ENCODE peak calls at places on chromosomes 4 and X, in eight cellular contexts. R, A, S, I, N, Z, C and T are unnamed samples.

GRCh38 chr4:163534056-163534455 is 39.6 kb downstream of the TMA16 start:
- DNase-seq in S (no peak), C (no peak), R (no peak), N (no peak), I (no peak), Z (no peak), A (no peak), T (no peak)

GRCh38 chr4:2735869-2736268 is 20.3 kb downstream of the TNIP2 start:
- DNase-seq in A (no peak), S (no peak), Z (no peak), R (no peak), C (no peak), N (no peak), I (no peak), T (no peak)

GRCh38 chr4:14023901-14024300 is 396.4 kb upstream of the BOD1L1 start:
- DNase-seq in C (no peak), R (no peak), Z (no peak), N (no peak), A (no peak), S (no peak), I (no peak), T (no peak)

GRCh38 chr4:10023806-10024205 is 2.5 kb upstream of the SLC2A9 start:
- DNase-seq in A (no peak), N (no peak), I (no peak), Z (no peak), R (no peak), S (no peak), C (no peak), T (no peak)

GRCh38 chrX:84709987-84710386 is 207.7 kb upstream of the HDX start:
- DNase-seq in A (no peak), R (no peak), I (no peak), C (no peak), Z (no peak), N (no peak), S (no peak), T (no peak)

GRCh38 chr4:114349543-114350175 is 248.9 kb upstream of the UGT8 start:
- DNase-seq in N (no peak), Z (no peak), C (no peak), S (peak), A (peak), R (no peak), I (no peak), T (no peak)

GRCh38 chr4:4899202-4899925 is 39.9 kb downstream of the MSX1 start:
- DNase-seq in A (no peak), C (no peak), S (no peak), R (no peak), N (no peak), I (no peak), Z (no peak), T (no peak)

GRCh38 chr4:101346562-101347266 is 612 bp downstream of the PPP3CA start:
- DNase-seq in Z (peak), C (peak), I (peak), A (peak), S (peak), R (peak), N (no peak), T (peak)

DNA sequence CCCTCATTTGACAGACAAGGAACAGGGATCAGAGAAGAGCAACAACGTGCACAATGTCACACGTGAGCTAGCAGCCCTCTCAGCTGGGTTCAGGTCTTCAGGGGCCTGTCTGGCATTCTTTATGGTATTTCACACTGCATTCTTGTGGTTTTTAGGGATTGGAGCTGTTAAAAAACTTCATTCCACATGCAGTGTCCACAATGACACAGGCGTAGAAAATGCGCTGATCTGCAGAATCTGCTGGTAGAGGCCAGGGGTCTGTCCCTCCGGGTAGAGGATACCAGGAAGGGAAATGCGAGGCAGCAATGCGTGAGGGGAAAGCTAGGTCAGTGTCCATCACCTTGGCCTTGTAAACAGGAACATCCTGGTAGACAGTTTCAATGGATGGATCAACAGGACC is 36.6 kb downstream of the MAP7D3 start:
- DNase-seq in Z (no peak), A (peak), R (no peak), S (peak), I (peak), C (no peak), N (no peak), T (no peak)
- TF ChIP-seq CTCF in Z (no peak), A (no peak), R (no peak), S (no peak), I (no peak), C (no peak), N (no peak), T (no peak)

GRCh38 chrX:153687121-153688039 is at the start of gene SLC6A8:
- DNase-seq in I (peak), N (peak), S (peak), Z (peak), R (peak), C (peak), A (peak), T (peak)
- TF ChIP-seq CTCF in I (no peak), N (no peak), S (no peak), Z (no peak), R (no peak), C (no peak), A (peak), T (no peak)

GRCh38 chrX:40068048-40068447 is 29.7 kb downstream of the BCOR start:
- DNase-seq in Z (no peak), R (no peak), S (no peak), I (peak), C (no peak), N (no peak), A (peak), T (no peak)
- TF ChIP-seq CTCF in Z (no peak), R (no peak), S (no peak), I (no peak), C (no peak), N (no peak), A (peak), T (no peak)

GRCh38 chr4:81257841-81258240 is 42.8 kb upstream of the PRKG2 start:
- DNase-seq in N (no peak), S (no peak), C (no peak), R (no peak), I (no peak), A (no peak), Z (no peak), T (no peak)

GRCh38 chr4:81259151-81259550 is 44.1 kb upstream of the PRKG2 start:
- DNase-seq in N (no peak), R (no peak), S (no peak), Z (no peak), I (no peak), C (no peak), A (no peak), T (no peak)

GRCh38 chr4:81256059-81256635 is 41.1 kb upstream of the PRKG2 start:
- DNase-seq in S (no peak), I (no peak), A (no peak), N (no peak), C (no peak), R (no peak), Z (no peak), T (no peak)

GRCh38 chr4:81257021-81257420 is 42.0 kb upstream of the PRKG2 start:
- DNase-seq in A (no peak), S (peak), R (no peak), N (no peak), I (peak), Z (no peak), C (no peak), T (no peak)

DNA sequence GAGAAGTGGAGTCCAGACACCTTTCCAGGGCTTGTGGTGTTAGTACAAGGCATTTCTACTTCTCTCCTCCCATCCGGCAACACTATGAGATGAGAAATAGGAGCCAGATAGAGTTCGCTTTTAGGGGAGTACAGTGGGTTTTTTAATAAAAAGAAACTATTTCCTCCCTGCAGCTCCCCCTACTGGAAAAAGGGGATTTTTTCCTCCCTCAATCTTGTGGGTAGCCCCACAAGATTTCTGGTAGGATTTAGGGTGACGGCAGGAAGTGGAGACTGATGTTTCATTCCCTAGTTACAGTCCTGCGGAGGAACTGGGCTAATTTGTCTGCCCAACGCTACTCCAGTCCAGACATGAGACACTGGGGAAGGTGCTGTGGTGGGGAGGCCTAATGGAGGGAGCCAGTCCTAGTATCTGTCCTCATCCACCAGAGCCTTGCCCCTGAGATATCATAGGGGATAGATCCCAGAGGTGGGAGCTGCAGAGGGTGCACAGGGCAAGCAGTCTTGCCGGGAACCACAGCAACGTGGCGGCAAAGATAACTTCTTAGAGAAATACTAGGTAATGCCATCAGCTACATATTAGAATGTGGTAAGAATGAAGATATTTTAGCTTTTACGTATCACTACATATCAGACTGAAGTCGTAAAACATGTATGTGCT is 45.6 kb upstream of the PRKG2 start:
- DNase-seq in S (no peak), C (no peak), A (no peak), Z (no peak), R (peak), N (no peak), I (no peak), T (no peak)
- TF ChIP-seq CTCF in S (peak), C (no peak), A (peak), Z (peak), R (peak), N (no peak), I (peak), T (no peak)

GRCh38 chr4:110196206-110196870 is 2.1 kb downstream of the ELOVL6 start:
- DNase-seq in N (peak), Z (peak), I (peak), A (no peak), R (peak), C (peak), S (no peak), T (no peak)

GRCh38 chr4:110197421-110198398 is 705 bp downstream of the ELOVL6 start:
- DNase-seq in S (no peak), Z (peak), A (peak), N (peak), C (peak), R (peak), I (peak), T (no peak)

GRCh38 chr4:110195561-110196205 is 2.7 kb downstream of the ELOVL6 start:
- DNase-seq in C (no peak), N (no peak), S (no peak), A (no peak), Z (no peak), R (no peak), I (peak), T (no peak)

GRCh38 chr4:110198472-110199419 is at the start of gene ELOVL6:
- DNase-seq in S (peak), A (peak), N (peak), I (peak), R (peak), Z (peak), C (peak), T (no peak)

GRCh38 chr4:110196871-110197420 is 1.5 kb downstream of the ELOVL6 start:
- DNase-seq in A (peak), N (no peak), S (no peak), R (peak), C (peak), I (peak), Z (peak), T (no peak)
- TF ChIP-seq CTCF in A (no peak), N (no peak), S (no peak), R (no peak), C (no peak), I (no peak), Z (no peak), T (no peak)

GRCh38 chr4:19739101-19739651 is 512.5 kb upstream of the SLIT2 start:
- DNase-seq in R (no peak), A (peak), Z (no peak), S (peak), C (no peak), I (peak), N (no peak), T (no peak)
- TF ChIP-seq CTCF in R (no peak), A (no peak), Z (no peak), S (no peak), C (no peak), I (no peak), N (no peak), T (no peak)

DNA sequence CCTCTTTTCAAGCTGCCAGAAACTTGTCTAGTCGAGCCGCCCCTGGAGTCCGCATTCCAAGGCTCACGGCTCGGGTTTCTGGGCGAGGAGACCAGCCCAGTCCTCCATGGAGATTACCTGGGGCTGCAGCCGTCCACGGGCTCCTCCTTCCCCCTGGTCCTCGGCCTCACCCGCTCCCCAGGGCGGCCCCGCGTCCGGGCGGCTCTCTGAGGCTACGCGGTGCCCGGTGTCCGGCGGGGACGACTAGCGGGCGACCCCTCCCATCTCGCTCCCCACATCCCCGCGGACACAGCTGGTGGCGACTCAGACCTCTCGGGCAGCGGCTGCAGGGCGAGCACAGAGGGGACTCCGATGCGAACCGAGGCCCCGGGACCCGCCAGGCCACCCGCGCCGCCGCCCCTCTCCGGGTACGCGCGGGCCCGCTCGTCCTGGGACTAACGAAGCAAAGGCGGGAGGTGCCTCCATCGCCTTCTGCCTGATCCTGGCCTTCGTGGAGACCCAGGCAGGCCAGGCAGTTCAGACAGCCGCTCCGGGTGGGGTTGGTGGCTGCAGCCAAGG is 159.4 kb downstream of the TRAM1L1 start:
- DNase-seq in C (no peak), A (no peak), S (peak), Z (peak), N (no peak), R (peak), I (no peak), T (no peak)
- TF ChIP-seq CTCF in C (no peak), A (no peak), S (no peak), Z (no peak), N (no peak), R (no peak), I (no peak), T (no peak)